ENCODE peak calls at places on chromosomes 4 and X, in ten cellular contexts. H, C, I, O, A, G, S, J, W and V are unnamed samples.

GRCh38 chr4:1599491-1600210 is 84.5 kb downstream of the FAM53A start:
- DNase-seq in H (no peak), C (no peak), I (no peak), O (no peak), A (no peak), G (peak; percentile 54), S (no peak), J (no peak), W (no peak), V (no peak)

GRCh38 chr4:78078101-78078500 is 21.0 kb downstream of the FRAS1 start:
- DNase-seq in H (no peak), C (no peak), I (no peak), O (no peak), A (no peak), G (no peak), S (no peak), J (no peak), W (no peak), V (no peak)

GRCh38 chrX:76454456-76454927 is 27.0 kb downstream of the MAGEE1 start:
- DNase-seq in H (peak; percentile 33), C (peak; percentile 14), I (no peak), O (no peak), A (no peak), G (no peak), S (no peak), J (no peak), W (no peak), V (no peak)

GRCh38 chrX:108316456-108316855 is 121.8 kb downstream of the COL4A6 start:
- DNase-seq in H (no peak), C (no peak), I (no peak), O (no peak), A (no peak), G (no peak), S (no peak), J (no peak), W (no peak), V (no peak)

GRCh38 chr4:54988655-54989054 is 136.7 kb downstream of the KDR start:
- DNase-seq in H (no peak), C (no peak), I (no peak), O (no peak), A (no peak), G (no peak), S (no peak), J (no peak), W (no peak), V (no peak)

GRCh38 chrX:123909498-123909897 is 49.6 kb downstream of the XIAP start:
- DNase-seq in H (no peak), C (no peak), I (no peak), O (no peak), A (no peak), G (no peak), S (no peak), J (no peak), W (no peak), V (no peak)

GRCh38 chr4:65951177-65951576 is 280.9 kb upstream of the EPHA5 start:
- DNase-seq in H (no peak), C (no peak), I (no peak), O (no peak), A (no peak), G (no peak), S (no peak), J (no peak), W (no peak), V (no peak)

GRCh38 chr4:108762559-108763225 is at the start of gene ETNPPL:
- DNase-seq in H (peak; percentile 66), C (peak; percentile 46), I (no peak), O (no peak), A (peak; percentile 59), G (peak; percentile 65), S (no peak), J (peak; percentile 9), W (peak; percentile 19), V (no peak)

GRCh38 chr4:151238477-151238876 is 38.5 kb upstream of the PRSS48 start:
- DNase-seq in H (no peak), C (peak; percentile 71), I (no peak), O (no peak), A (no peak), G (no peak), S (no peak), J (no peak), W (no peak), V (no peak)

GRCh38 chr4:150283689-150284088 is 205.4 kb downstream of the DCLK2 start:
- DNase-seq in H (no peak), C (no peak), I (no peak), O (no peak), A (no peak), G (no peak), S (no peak), J (no peak), W (no peak), V (no peak)

GRCh38 chr4:2273657-2274319 is 11.9 kb upstream of the MXD4 start:
- DNase-seq in H (no peak), C (no peak), I (no peak), O (no peak), A (no peak), G (no peak), S (no peak), J (no peak), W (no peak), V (no peak)